ENCODE peak calls at places on chromosomes 13 and 19, in six cellular contexts. G is trophoblast cell, I is neuronal stem cell, Y is IMR-90, Z is H9, X is H1. H is an unnamed sample.

GRCh38 chr13:113209336-113209879 is at the start of gene CUL4A:
- DNase-seq in G (peak; percentile 75), I (peak; percentile 84), Y (peak; percentile 60), Z (peak; percentile 71), X (peak; percentile 59), H (peak; percentile 84)

GRCh38 chr19:10517760-10518443 is 655 bp upstream of the S1PR5 start:
- DNase-seq in G (peak; percentile 18), I (no peak), Y (peak; percentile 15), Z (peak; percentile 77), X (peak; percentile 87), H (peak; percentile 80)

GRCh38 chr13:23889598-23890224 is 511 bp upstream of the MIPEP start:
- DNase-seq in G (no peak), I (peak; percentile 33), Y (no peak), Z (no peak), X (no peak), H (no peak)

GRCh38 chr13:64912141-64912540 is 2318.0 kb downstream of the PCDH9 start:
- DNase-seq in G (peak; percentile 69), I (no peak), Y (peak; percentile 83), Z (no peak), X (no peak), H (peak; percentile 54)

GRCh38 chr13:110644892-110645521 is 29.7 kb downstream of the NAXD start:
- DNase-seq in G (peak; percentile 78), I (peak; percentile 65), Y (peak; percentile 55), Z (peak; percentile 93), X (peak; percentile 82), H (peak; percentile 75)

GRCh38 chr13:108304170-108305068 is 34.9 kb downstream of the TNFSF13B start:
- DNase-seq in G (peak; percentile 27), I (no peak), Y (no peak), Z (no peak), X (no peak), H (peak; percentile 6)

GRCh38 chr13:90591927-90592268 is 755.6 kb upstream of the MIR17HG start:
- DNase-seq in G (no peak), I (no peak), Y (no peak), Z (peak; percentile 41), X (no peak), H (no peak)

GRCh38 chr13:113552786-113553540 is 31.6 kb upstream of the TFDP1 start:
- DNase-seq in G (no peak), I (no peak), Y (no peak), Z (peak; percentile 21), X (peak; percentile 38), H (no peak)

GRCh38 chr19:11092181-11092538 is 2.9 kb downstream of the LDLR start:
- DNase-seq in G (peak; percentile 88), I (no peak), Y (peak; percentile 74), Z (no peak), X (no peak), H (peak; percentile 93)

GRCh38 chr13:33000365-33000764 is 15.9 kb upstream of the KL start:
- DNase-seq in G (no peak), I (no peak), Y (no peak), Z (no peak), X (no peak), H (no peak)

GRCh38 chr19:14347999-14348889 is 33.0 kb upstream of the ADGRE5 start:
- DNase-seq in G (peak; percentile 67), I (peak; percentile 60), Y (no peak), Z (peak; percentile 76), X (peak; percentile 92), H (peak; percentile 60)

GRCh38 chr19:10797078-10797477 is 38.9 kb downstream of the TMED1 start:
- DNase-seq in G (no peak), I (no peak), Y (no peak), Z (no peak), X (no peak), H (no peak)

GRCh38 chr19:4233282-4233853 is 4.0 kb downstream of the EBI3 start:
- DNase-seq in G (peak; percentile 89), I (no peak), Y (peak; percentile 8), Z (peak; percentile 85), X (peak; percentile 98), H (peak; percentile 25)

DNA sequence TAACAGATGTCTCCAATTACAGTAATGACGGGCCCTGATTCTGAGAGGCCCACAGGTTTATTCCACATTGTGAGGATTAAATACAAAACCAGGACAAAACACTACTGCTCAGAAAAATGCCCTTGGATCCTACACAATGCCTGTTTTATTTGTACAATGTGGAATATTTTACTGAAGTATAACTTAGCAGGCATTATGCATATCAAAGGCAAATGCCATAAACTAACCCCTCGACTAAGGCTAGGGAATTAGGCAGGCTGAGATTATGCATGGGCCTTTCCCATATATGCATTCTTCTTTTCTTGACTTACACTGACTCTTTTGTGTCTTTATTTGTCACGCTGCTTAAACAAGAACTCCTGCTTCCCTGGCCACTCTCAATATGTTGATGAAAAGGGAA is 819.9 kb downstream of the OLFM4 start:
- DNase-seq in G (no peak), I (peak; percentile 12), Y (no peak), Z (no peak), X (no peak), H (no peak)
- H3K14ac ChIP-seq in G (no peak overlapping the region), I (no peak overlapping the region), Y (no peak overlapping the region), Z (no peak overlapping the region), X (no peak overlapping the region), H (no peak overlapping the region)

DNA sequence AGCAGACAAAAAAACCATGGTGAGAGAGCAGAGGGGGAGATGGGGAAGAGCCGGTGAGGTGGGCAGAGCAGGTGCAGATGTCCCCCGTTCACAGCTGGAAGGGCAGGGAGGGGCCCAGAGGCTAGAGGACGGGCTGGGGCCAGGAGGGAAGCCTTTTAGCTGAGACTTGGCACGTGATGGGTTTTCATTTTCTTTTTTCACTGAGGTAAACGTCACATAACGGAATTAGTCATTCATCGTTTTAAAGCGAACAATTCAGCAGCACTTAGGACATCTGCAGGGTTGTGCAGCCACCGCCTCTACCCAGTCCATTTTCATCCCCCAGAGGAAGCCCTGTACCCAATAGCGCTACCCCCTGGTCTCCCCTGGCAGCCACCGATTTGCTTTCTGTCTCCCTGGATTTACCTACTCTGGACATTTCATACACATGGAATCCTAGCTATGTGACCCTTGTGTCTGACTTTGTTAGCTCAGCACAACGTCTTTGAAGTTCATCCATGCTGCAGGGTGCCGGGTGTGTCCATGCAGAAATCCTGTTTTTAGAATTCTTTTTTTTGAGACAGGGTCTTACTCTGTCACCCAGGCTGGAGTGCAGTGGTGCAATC is 16.0 kb upstream of the EMC10 start:
- DNase-seq in G (peak; percentile 26), I (no peak), Y (peak; percentile 50), Z (no peak), X (no peak), H (no peak)
- H2BK5ac ChIP-seq in G (no peak overlapping the region), I (no peak overlapping the region), Y (no peak overlapping the region), Z (no peak overlapping the region), X (no peak overlapping the region), H (no peak overlapping the region)

DNA sequence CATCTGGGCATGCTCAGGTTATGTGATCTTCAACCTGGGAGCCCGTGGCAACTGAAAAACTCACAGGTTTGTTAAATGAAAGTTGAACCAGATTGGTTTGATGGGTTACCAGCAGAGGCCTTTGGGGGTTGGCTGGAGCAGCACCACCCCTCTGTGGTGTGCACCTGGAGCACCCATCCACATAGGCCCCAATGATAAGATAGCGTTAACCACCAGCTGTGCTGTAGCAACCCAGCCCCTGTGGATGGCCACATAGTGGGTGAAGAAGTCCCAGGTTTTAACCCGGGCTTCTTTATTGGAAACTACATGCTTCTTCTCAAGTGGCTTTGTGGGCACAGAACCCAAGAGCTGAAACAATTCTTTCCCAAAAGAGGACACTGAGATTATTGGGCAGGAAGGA is 22.6 kb upstream of the MTIF3 start:
- DNase-seq in G (no peak), I (no peak), Y (no peak), Z (no peak), X (no peak), H (no peak)
- H3K14ac ChIP-seq in G (no peak overlapping the region), I (no peak overlapping the region), Y (no peak overlapping the region), Z (no peak overlapping the region), X (no peak overlapping the region), H (no peak overlapping the region)

GRCh38 chr13:30465541-30466357 is at the start of gene HMGB1:
- DNase-seq in G (peak; percentile 100), I (peak; percentile 99), Y (peak; percentile 99), Z (peak; percentile 99), X (peak; percentile 94), H (peak; percentile 99)
- H2BK5ac ChIP-seq in G (peak within 1 kb of the TSS; percentile 99), I (peak within 1 kb of the TSS; percentile 93), Y (peak within 1 kb of the TSS; percentile 84), Z (no peak within 1 kb of the TSS), X (peak within 1 kb of the TSS; percentile 85), H (peak within 1 kb of the TSS; percentile 93)

GRCh38 chr19:19213822-19214558 is 2.2 kb downstream of the NCAN start:
- DNase-seq in G (no peak), I (no peak), Y (no peak), Z (no peak), X (no peak), H (no peak)
- H3K14ac ChIP-seq in G (no peak overlapping the region), I (peak overlapping the region; percentile 32), Y (no peak overlapping the region), Z (no peak overlapping the region), X (no peak overlapping the region), H (no peak overlapping the region)

DNA sequence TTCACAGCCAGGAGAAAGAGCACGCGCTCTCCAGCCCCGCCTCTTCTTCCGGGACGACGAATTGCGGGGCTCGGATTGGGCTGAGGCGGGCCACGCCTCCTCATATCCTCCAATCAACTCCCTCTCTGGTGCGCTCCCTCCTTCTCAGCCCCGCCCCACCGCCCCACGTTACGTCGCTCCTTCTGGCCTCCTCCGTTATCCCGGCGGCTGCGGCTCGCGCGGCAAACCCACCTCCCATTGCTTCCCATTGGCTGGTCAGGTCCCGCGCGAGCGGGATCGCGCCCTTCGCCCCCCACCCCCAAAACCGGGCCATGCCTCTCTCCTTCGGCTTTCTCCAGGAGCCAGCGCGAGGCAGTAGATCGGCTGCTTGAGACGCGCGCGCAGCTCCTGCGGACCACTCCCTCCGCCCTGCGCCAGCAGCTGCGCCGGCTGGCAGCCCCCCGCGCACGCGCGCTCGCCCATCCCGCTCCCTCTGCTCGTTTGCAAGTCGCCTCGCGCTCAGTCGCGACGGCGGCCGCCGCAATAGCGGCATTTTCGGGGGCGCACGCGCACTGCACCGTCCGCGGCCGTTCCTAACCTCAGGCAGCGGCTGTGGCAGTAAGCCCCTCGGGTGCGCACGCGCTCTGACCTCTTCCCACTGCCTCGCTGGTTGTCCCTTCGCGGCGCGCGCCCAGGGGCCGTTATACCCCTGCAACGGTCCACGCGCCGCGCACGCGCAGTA is 512 bp upstream of the ARHGAP35 start:
- DNase-seq in G (peak; percentile 95), I (peak; percentile 97), Y (peak; percentile 98), Z (peak; percentile 99), X (peak; percentile 95), H (peak; percentile 99)
- H2BK5ac ChIP-seq in G (peak overlapping the region; percentile 87), I (peak overlapping the region; percentile 100), Y (peak overlapping the region; percentile 95), Z (no peak overlapping the region), X (peak overlapping the region; percentile 96), H (peak overlapping the region; percentile 95)

GRCh38 chr13:93058301-93058700 is 168.3 kb upstream of the GPC6 start:
- DNase-seq in G (no peak), I (no peak), Y (no peak), Z (no peak), X (no peak), H (no peak)
- H3K14ac ChIP-seq in G (no peak overlapping the region), I (no peak overlapping the region), Y (no peak overlapping the region), Z (no peak overlapping the region), X (no peak overlapping the region), H (no peak overlapping the region)

GRCh38 chr13:40333238-40333637 is 333.2 kb downstream of the FOXO1 start:
- DNase-seq in G (no peak), I (no peak), Y (no peak), Z (no peak), X (no peak), H (no peak)

GRCh38 chr13:40338217-40338616 is 328.2 kb downstream of the FOXO1 start:
- DNase-seq in G (no peak), I (no peak), Y (no peak), Z (no peak), X (peak; percentile 13), H (no peak)

GRCh38 chr13:40334031-40334430 is 332.4 kb downstream of the FOXO1 start:
- DNase-seq in G (no peak), I (no peak), Y (no peak), Z (no peak), X (peak; percentile 4), H (no peak)

GRCh38 chr13:40334616-40335015 is 331.8 kb downstream of the FOXO1 start:
- DNase-seq in G (no peak), I (no peak), Y (no peak), Z (no peak), X (peak; percentile 6), H (no peak)

GRCh38 chr13:40336228-40337221 is 329.9 kb downstream of the FOXO1 start:
- DNase-seq in G (no peak), I (no peak), Y (no peak), Z (no peak), X (no peak), H (no peak)
- H2BK5ac ChIP-seq in G (peak overlapping the region; percentile 35), I (no peak overlapping the region), Y (no peak overlapping the region), Z (no peak overlapping the region), X (no peak overlapping the region), H (no peak overlapping the region)

H was measured in mesenchymal stem cell.